ENCODE peak calls at places on chromosomes 12 and 14, in four cellular contexts. One of them, this sample, is unnamed.
A peak's percentile ranks its signal among the peaks of the same experiment; 100 is the strongest.

GRCh38 chr12:116882742-116883141 is 1.5 kb upstream of the HRK start:
- DNase-seq in aorta: no peak
- DNase-seq in fibroblast of the conjunctiva: no peak
- DNase-seq in mucosa of descending colon: no peak
- DNase-seq in this sample: peak; percentile 8

GRCh38 chr14:54787263-54787662 is 115.4 kb downstream of the GCH1 start:
- DNase-seq in fibroblast of the conjunctiva: no peak
- DNase-seq in aorta: no peak
- DNase-seq in mucosa of descending colon: no peak
- DNase-seq in this sample: no peak

GRCh38 chr14:46250113-46250703 is 401.4 kb downstream of the RPL10L start:
- DNase-seq in mucosa of descending colon: no peak
- DNase-seq in aorta: no peak
- DNase-seq in fibroblast of the conjunctiva: no peak
- DNase-seq in this sample: peak; percentile 1

GRCh38 chr12:50615534-50616296 is 110.9 kb downstream of the DIP2B start:
- DNase-seq in aorta: no peak
- DNase-seq in mucosa of descending colon: no peak
- DNase-seq in fibroblast of the conjunctiva: no peak
- DNase-seq in this sample: no peak

GRCh38 chr12:54595471-54595870 is 7.0 kb upstream of the PPP1R1A start:
- DNase-seq in mucosa of descending colon: no peak
- DNase-seq in fibroblast of the conjunctiva: no peak
- DNase-seq in aorta: no peak
- DNase-seq in this sample: no peak

GRCh38 chr12:34390846-34391700 is 368.8 kb downstream of the ALG10 start:
- DNase-seq in aorta: peak; percentile 1
- DNase-seq in mucosa of descending colon: peak; percentile 19
- DNase-seq in fibroblast of the conjunctiva: no peak
- DNase-seq in this sample: no peak

GRCh38 chr12:119044094-119044493 is 62.8 kb downstream of the SRRM4 start:
- DNase-seq in aorta: no peak
- DNase-seq in mucosa of descending colon: no peak
- DNase-seq in fibroblast of the conjunctiva: no peak
- DNase-seq in this sample: no peak

GRCh38 chr14:101962503-101962874 is 1.9 kb upstream of the DYNC1H1 start:
- DNase-seq in fibroblast of the conjunctiva: peak; percentile 81
- DNase-seq in aorta: no peak
- DNase-seq in mucosa of descending colon: peak; percentile 64
- DNase-seq in this sample: peak; percentile 72

GRCh38 chr14:100880271-100881101 is 23.0 kb downstream of the RTL1 start:
- DNase-seq in fibroblast of the conjunctiva: no peak
- DNase-seq in aorta: peak; percentile 26
- DNase-seq in mucosa of descending colon: peak; percentile 34
- DNase-seq in this sample: no peak

GRCh38 chr12:111745201-111745600 is 21.5 kb upstream of the ALDH2 start:
- DNase-seq in fibroblast of the conjunctiva: no peak
- DNase-seq in mucosa of descending colon: no peak
- DNase-seq in aorta: no peak
- DNase-seq in this sample: no peak

GRCh38 chr14:79573486-79573885 is 637.8 kb downstream of the DIO2 start:
- DNase-seq in mucosa of descending colon: no peak
- DNase-seq in aorta: no peak
- DNase-seq in fibroblast of the conjunctiva: no peak
- DNase-seq in this sample: peak; percentile 60

GRCh38 chr12:107415834-107416233 is 269.8 kb upstream of the PWP1 start:
- DNase-seq in mucosa of descending colon: no peak
- DNase-seq in aorta: no peak
- DNase-seq in fibroblast of the conjunctiva: no peak
- DNase-seq in this sample: peak; percentile 77

GRCh38 chr14:52856139-52856538 is 64.7 kb upstream of the GNPNAT1 start:
- DNase-seq in aorta: no peak
- DNase-seq in fibroblast of the conjunctiva: no peak
- DNase-seq in mucosa of descending colon: no peak
- DNase-seq in this sample: no peak

GRCh38 chr12:77362871-77363270 is 297.5 kb upstream of the E2F7 start:
- DNase-seq in fibroblast of the conjunctiva: no peak
- DNase-seq in mucosa of descending colon: no peak
- DNase-seq in aorta: no peak
- DNase-seq in this sample: no peak

GRCh38 chr14:51224551-51224950 is 15.5 kb upstream of the TMX1 start:
- DNase-seq in aorta: no peak
- DNase-seq in fibroblast of the conjunctiva: peak; percentile 23
- DNase-seq in mucosa of descending colon: no peak
- DNase-seq in this sample: no peak

This sample was measured in astrocyte of the cerebellum.